ENCODE peak calls at places on chromosomes 6 and 20, in four cellular contexts. One of them, this sample, is unnamed.

GRCh38 chr6:141809901-141810300 is 322.8 kb upstream of the GJE1 start:
- DNase-seq in activated T-helper 1 cell treated with Interleukin-2 at 50 U/mL for 16 hours: no peak
- DNase-seq in stimulated activated CD8-positive, alpha-beta memory T cell treated with anti-CD3 and anti-CD28 coated beads, Interleukin-4, amount 100 ng/mL, for 4 hours: no peak
- DNase-seq in HCT116: no peak
- DNase-seq in this sample: no peak

GRCh38 chr6:138795809-138796469 is at the start of gene ECT2L:
- DNase-seq in activated T-helper 1 cell treated with Interleukin-2 at 50 U/mL for 16 hours: no peak
- DNase-seq in stimulated activated CD8-positive, alpha-beta memory T cell treated with anti-CD3 and anti-CD28 coated beads, Interleukin-4, amount 100 ng/mL, for 4 hours: no peak
- DNase-seq in HCT116: no peak
- DNase-seq in this sample: no peak

GRCh38 chr6:109406196-109406595 is 23.9 kb upstream of the CD164 start:
- DNase-seq in activated T-helper 1 cell treated with Interleukin-2 at 50 U/mL for 16 hours: no peak
- DNase-seq in stimulated activated CD8-positive, alpha-beta memory T cell treated with anti-CD3 and anti-CD28 coated beads, Interleukin-4, amount 100 ng/mL, for 4 hours: no peak
- DNase-seq in HCT116: no peak
- DNase-seq in this sample: no peak

GRCh38 chr20:44773070-44773829 is 27.6 kb downstream of the KCNK15 start:
- DNase-seq in activated T-helper 1 cell treated with Interleukin-2 at 50 U/mL for 16 hours: no peak
- DNase-seq in stimulated activated CD8-positive, alpha-beta memory T cell treated with anti-CD3 and anti-CD28 coated beads, Interleukin-4, amount 100 ng/mL, for 4 hours: no peak
- DNase-seq in HCT116: no peak
- DNase-seq in this sample: no peak

GRCh38 chr6:41531591-41532582 is 14.3 kb upstream of the FOXP4 start:
- DNase-seq in activated T-helper 1 cell treated with Interleukin-2 at 50 U/mL for 16 hours: no peak
- DNase-seq in stimulated activated CD8-positive, alpha-beta memory T cell treated with anti-CD3 and anti-CD28 coated beads, Interleukin-4, amount 100 ng/mL, for 4 hours: peak; percentile 64
- DNase-seq in HCT116: no peak
- DNase-seq in this sample: no peak

GRCh38 chr6:6891949-6892461 is 215.8 kb upstream of the RREB1 start:
- DNase-seq in activated T-helper 1 cell treated with Interleukin-2 at 50 U/mL for 16 hours: no peak
- DNase-seq in stimulated activated CD8-positive, alpha-beta memory T cell treated with anti-CD3 and anti-CD28 coated beads, Interleukin-4, amount 100 ng/mL, for 4 hours: no peak
- DNase-seq in HCT116: no peak
- DNase-seq in this sample: no peak

GRCh38 chr20:60026010-60026409 is 67.8 kb downstream of the CDH26 start:
- DNase-seq in activated T-helper 1 cell treated with Interleukin-2 at 50 U/mL for 16 hours: no peak
- DNase-seq in stimulated activated CD8-positive, alpha-beta memory T cell treated with anti-CD3 and anti-CD28 coated beads, Interleukin-4, amount 100 ng/mL, for 4 hours: no peak
- DNase-seq in HCT116: no peak
- DNase-seq in this sample: no peak

GRCh38 chr6:150456902-150457643 is 88.3 kb downstream of the IYD start:
- DNase-seq in activated T-helper 1 cell treated with Interleukin-2 at 50 U/mL for 16 hours: no peak
- DNase-seq in stimulated activated CD8-positive, alpha-beta memory T cell treated with anti-CD3 and anti-CD28 coated beads, Interleukin-4, amount 100 ng/mL, for 4 hours: no peak
- DNase-seq in HCT116: no peak
- DNase-seq in this sample: no peak

GRCh38 chr6:35044771-35045275 is 96.3 kb downstream of the TCP11 start:
- DNase-seq in activated T-helper 1 cell treated with Interleukin-2 at 50 U/mL for 16 hours: no peak
- DNase-seq in stimulated activated CD8-positive, alpha-beta memory T cell treated with anti-CD3 and anti-CD28 coated beads, Interleukin-4, amount 100 ng/mL, for 4 hours: no peak
- DNase-seq in HCT116: no peak
- DNase-seq in this sample: no peak

GRCh38 chr20:58033026-58033536 is 195.4 kb downstream of the ANKRD60 start:
- DNase-seq in activated T-helper 1 cell treated with Interleukin-2 at 50 U/mL for 16 hours: no peak
- DNase-seq in stimulated activated CD8-positive, alpha-beta memory T cell treated with anti-CD3 and anti-CD28 coated beads, Interleukin-4, amount 100 ng/mL, for 4 hours: no peak
- DNase-seq in HCT116: no peak
- DNase-seq in this sample: no peak

GRCh38 chr20:48210111-48211029 is 425.1 kb upstream of the SULF2 start:
- DNase-seq in activated T-helper 1 cell treated with Interleukin-2 at 50 U/mL for 16 hours: no peak
- DNase-seq in stimulated activated CD8-positive, alpha-beta memory T cell treated with anti-CD3 and anti-CD28 coated beads, Interleukin-4, amount 100 ng/mL, for 4 hours: no peak
- DNase-seq in HCT116: no peak
- DNase-seq in this sample: no peak

GRCh38 chr6:4693158-4693557 is 83.0 kb upstream of the CDYL start:
- DNase-seq in activated T-helper 1 cell treated with Interleukin-2 at 50 U/mL for 16 hours: no peak
- DNase-seq in stimulated activated CD8-positive, alpha-beta memory T cell treated with anti-CD3 and anti-CD28 coated beads, Interleukin-4, amount 100 ng/mL, for 4 hours: no peak
- DNase-seq in HCT116: no peak
- DNase-seq in this sample: no peak

GRCh38 chr6:33840064-33840926 is 36.5 kb upstream of the MLN start:
- DNase-seq in activated T-helper 1 cell treated with Interleukin-2 at 50 U/mL for 16 hours: peak; percentile 13
- DNase-seq in stimulated activated CD8-positive, alpha-beta memory T cell treated with anti-CD3 and anti-CD28 coated beads, Interleukin-4, amount 100 ng/mL, for 4 hours: peak; percentile 10
- DNase-seq in HCT116: peak; percentile 79
- DNase-seq in this sample: peak; percentile 88

GRCh38 chr20:14197097-14197496 is 140.3 kb downstream of the FLRT3 start:
- DNase-seq in activated T-helper 1 cell treated with Interleukin-2 at 50 U/mL for 16 hours: no peak
- DNase-seq in stimulated activated CD8-positive, alpha-beta memory T cell treated with anti-CD3 and anti-CD28 coated beads, Interleukin-4, amount 100 ng/mL, for 4 hours: no peak
- DNase-seq in HCT116: no peak
- DNase-seq in this sample: no peak

GRCh38 chr6:84150680-84151079 is 76.8 kb downstream of the CEP162 start:
- DNase-seq in activated T-helper 1 cell treated with Interleukin-2 at 50 U/mL for 16 hours: no peak
- DNase-seq in stimulated activated CD8-positive, alpha-beta memory T cell treated with anti-CD3 and anti-CD28 coated beads, Interleukin-4, amount 100 ng/mL, for 4 hours: no peak
- DNase-seq in HCT116: no peak
- DNase-seq in this sample: no peak

GRCh38 chr20:21159658-21160380 is 33.9 kb downstream of the KIZ start:
- DNase-seq in activated T-helper 1 cell treated with Interleukin-2 at 50 U/mL for 16 hours: no peak
- DNase-seq in stimulated activated CD8-positive, alpha-beta memory T cell treated with anti-CD3 and anti-CD28 coated beads, Interleukin-4, amount 100 ng/mL, for 4 hours: no peak
- DNase-seq in HCT116: no peak
- DNase-seq in this sample: no peak

GRCh38 chr6:170057034-170057734 is 233.7 kb downstream of the DLL1 start:
- DNase-seq in activated T-helper 1 cell treated with Interleukin-2 at 50 U/mL for 16 hours: no peak
- DNase-seq in stimulated activated CD8-positive, alpha-beta memory T cell treated with anti-CD3 and anti-CD28 coated beads, Interleukin-4, amount 100 ng/mL, for 4 hours: no peak
- DNase-seq in HCT116: no peak
- DNase-seq in this sample: no peak

GRCh38 chr20:49956689-49957443 is 20.7 kb downstream of the RNF114 start:
- DNase-seq in activated T-helper 1 cell treated with Interleukin-2 at 50 U/mL for 16 hours: no peak
- DNase-seq in stimulated activated CD8-positive, alpha-beta memory T cell treated with anti-CD3 and anti-CD28 coated beads, Interleukin-4, amount 100 ng/mL, for 4 hours: no peak
- DNase-seq in HCT116: no peak
- DNase-seq in this sample: no peak

GRCh38 chr6:76330031-76330430 is 257.6 kb upstream of the IMPG1 start:
- DNase-seq in activated T-helper 1 cell treated with Interleukin-2 at 50 U/mL for 16 hours: no peak
- DNase-seq in stimulated activated CD8-positive, alpha-beta memory T cell treated with anti-CD3 and anti-CD28 coated beads, Interleukin-4, amount 100 ng/mL, for 4 hours: no peak
- DNase-seq in HCT116: no peak
- DNase-seq in this sample: no peak

GRCh38 chr6:169723991-169724553 is at the start of gene PHF10:
- DNase-seq in activated T-helper 1 cell treated with Interleukin-2 at 50 U/mL for 16 hours: peak; percentile 35
- DNase-seq in stimulated activated CD8-positive, alpha-beta memory T cell treated with anti-CD3 and anti-CD28 coated beads, Interleukin-4, amount 100 ng/mL, for 4 hours: peak; percentile 6
- DNase-seq in HCT116: no peak
- DNase-seq in this sample: peak; percentile 42

This sample was measured in A549.